ENCODE peak calls at places on chromosomes 1 and 21, in five cellular contexts. K is foreskin fibroblast, N is AG10803, V is suprapubic skin, I is cardiac fibroblast. S is an unnamed sample.

GRCh38 chr1:201212056-201212455 is 21.4 kb downstream of the IGFN1 start:
- DNase-seq in K (no peak), N (no peak), V (no peak), I (no peak), S (no peak)

GRCh38 chr1:236565530-236565929 is 38.8 kb downstream of the HEATR1 start:
- DNase-seq in K (no peak), N (no peak), V (no peak), I (no peak), S (no peak)

GRCh38 chr21:36038701-36039497 is 21.4 kb downstream of the SETD4 start:
- DNase-seq in K (no peak), N (no peak), V (peak), I (no peak), S (no peak)

GRCh38 chr1:208071425-208072031 is 160.6 kb upstream of the CD34 start:
- DNase-seq in K (no peak), N (no peak), V (no peak), I (no peak), S (no peak)

GRCh38 chr1:26630634-26631033 is 65.2 kb upstream of the ARID1A start:
- DNase-seq in K (no peak), N (no peak), V (no peak), I (no peak), S (no peak)

GRCh38 chr1:41364444-41365319 is 3.4 kb downstream of the FOXO6 start:
- DNase-seq in K (no peak), N (no peak), V (no peak), I (no peak), S (no peak)

GRCh38 chr1:155940993-155941844 is at the start of gene RXFP4:
- DNase-seq in K (no peak), N (peak), V (no peak), I (peak), S (no peak)

GRCh38 chr1:36203554-36204346 is 20.5 kb upstream of the THRAP3 start:
- DNase-seq in K (peak), N (peak), V (no peak), I (peak), S (no peak)

GRCh38 chr1:11753555-11754208 is 8.3 kb upstream of the C1orf167 start:
- DNase-seq in K (no peak), N (peak), V (no peak), I (peak), S (no peak)

GRCh38 chr1:23081376-23081775 is 62.1 kb downstream of the KDM1A start:
- DNase-seq in K (no peak), N (no peak), V (no peak), I (no peak), S (no peak)

GRCh38 chr21:38679531-38679930 is 126.2 kb upstream of the ETS2 start:
- DNase-seq in K (peak), N (peak), V (no peak), I (peak), S (no peak)

GRCh38 chr1:22646359-22646758 is 2.9 kb downstream of the C1QC start:
- DNase-seq in K (peak), N (peak), V (no peak), I (peak), S (no peak)

GRCh38 chr1:115201598-115201997 is 112.3 kb upstream of the TSPAN2 start:
- DNase-seq in K (no peak), N (no peak), V (no peak), I (no peak), S (no peak)

GRCh38 chr1:54835970-54836369 is 34.8 kb upstream of the TTC22 start:
- DNase-seq in K (no peak), N (no peak), V (peak), I (no peak), S (no peak)

GRCh38 chr1:54837002-54837853 is 36.1 kb upstream of the TTC22 start:
- DNase-seq in K (no peak), N (no peak), V (peak), I (no peak), S (no peak)

GRCh38 chr1:54839824-54840223 is 38.7 kb upstream of the TTC22 start:
- DNase-seq in K (no peak), N (no peak), V (peak), I (no peak), S (no peak)

GRCh38 chr1:54836594-54836993 is 35.5 kb upstream of the TTC22 start:
- DNase-seq in K (no peak), N (no peak), V (peak), I (no peak), S (no peak)

GRCh38 chr1:54838565-54839180 is 37.5 kb upstream of the TTC22 start:
- DNase-seq in K (no peak), N (no peak), V (peak), I (no peak), S (no peak)
- TF ChIP-seq CTCF in K (no peak), N (no peak), V (no peak), I (no peak), S (no peak)

DNA sequence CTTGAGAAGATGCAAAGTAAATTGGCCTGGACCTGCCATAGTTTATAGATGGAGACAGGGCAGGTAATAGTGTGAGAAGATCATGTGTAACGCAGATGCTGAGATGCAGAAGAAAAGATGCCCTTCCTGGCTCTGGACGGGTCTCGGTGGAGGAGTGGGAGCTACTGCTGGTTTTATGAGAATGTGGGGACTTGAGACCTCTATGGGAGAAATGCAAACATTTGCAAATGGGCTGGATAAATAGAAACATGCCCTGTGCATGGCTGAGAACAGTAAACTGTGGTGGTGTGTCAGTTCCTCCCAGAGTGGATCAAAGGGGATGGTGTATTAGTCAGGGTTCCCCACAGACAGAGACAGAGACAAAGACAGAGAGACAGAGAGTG is 21.9 kb downstream of the UBASH3A start:
- DNase-seq in K (no peak), N (no peak), V (peak), I (no peak), S (no peak)
- H3K4me3 ChIP-seq in K (no peak), N (no peak), V (no peak), I (no peak), S (no peak)

GRCh38 chr1:6456800-6457466 is 9.0 kb downstream of the TNFRSF25 start:
- DNase-seq in K (no peak), N (no peak), V (no peak), I (no peak), S (no peak)

GRCh38 chr1:6459850-6460265 is 6.1 kb downstream of the TNFRSF25 start:
- DNase-seq in K (no peak), N (no peak), V (no peak), I (no peak), S (no peak)

GRCh38 chr1:6450005-6450450 is 15.9 kb downstream of the TNFRSF25 start:
- DNase-seq in K (no peak), N (no peak), V (no peak), I (no peak), S (no peak)

GRCh38 chr1:6450943-6451373 is 15.0 kb downstream of the TNFRSF25 start:
- DNase-seq in K (no peak), N (no peak), V (no peak), I (no peak), S (no peak)

GRCh38 chr1:6454856-6455751 is 10.9 kb downstream of the TNFRSF25 start:
- DNase-seq in K (no peak), N (peak), V (no peak), I (no peak), S (no peak)
- TF ChIP-seq CTCF in K (no peak), N (no peak), V (no peak), I (no peak), S (no peak)

GRCh38 chr1:3193811-3194210 is 124.8 kb downstream of the PRDM16 start:
- DNase-seq in K (no peak), N (no peak), V (no peak), I (no peak), S (no peak)
- H3K4me3 ChIP-seq in K (no peak), N (no peak), V (no peak), I (no peak), S (no peak)

DNA sequence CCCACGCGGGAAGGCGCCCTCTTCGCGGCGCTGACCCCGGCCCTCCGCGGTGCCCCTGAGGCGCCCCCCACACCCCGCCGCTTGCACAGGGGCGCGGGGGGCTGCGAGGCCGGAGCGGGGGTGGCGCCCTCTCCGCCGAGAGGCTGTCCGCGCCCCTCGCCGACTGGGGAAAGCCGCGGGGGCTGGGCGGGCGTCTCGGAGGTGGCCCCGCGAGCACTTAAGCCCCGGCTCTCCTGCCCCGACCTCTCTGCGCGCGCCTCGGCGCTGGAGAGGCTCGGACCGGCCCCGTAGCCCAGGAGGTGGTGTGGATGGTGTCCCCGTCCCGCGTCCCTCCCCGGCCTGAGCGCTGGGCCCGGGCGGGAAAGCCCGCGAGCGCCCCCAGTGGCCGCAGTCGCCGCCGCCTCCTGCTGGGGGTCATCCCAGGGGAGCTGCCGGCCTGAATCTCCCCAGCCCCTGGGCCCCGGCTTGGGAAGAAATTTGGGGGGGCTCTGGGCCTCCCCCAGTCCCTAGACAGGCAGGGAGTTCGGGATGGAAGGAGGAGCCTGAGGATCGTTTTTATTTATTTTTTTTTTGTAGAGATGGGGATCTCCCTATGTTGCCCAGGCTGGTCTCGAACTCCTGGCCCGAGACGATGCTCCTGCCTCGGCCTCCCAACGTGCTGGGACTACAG is 1.9 kb upstream of the HES4 start:
- DNase-seq in K (no peak), N (peak), V (peak), I (peak), S (no peak)
- TF ChIP-seq CTCF in K (peak), N (peak), V (peak), I (peak), S (peak)

DNA sequence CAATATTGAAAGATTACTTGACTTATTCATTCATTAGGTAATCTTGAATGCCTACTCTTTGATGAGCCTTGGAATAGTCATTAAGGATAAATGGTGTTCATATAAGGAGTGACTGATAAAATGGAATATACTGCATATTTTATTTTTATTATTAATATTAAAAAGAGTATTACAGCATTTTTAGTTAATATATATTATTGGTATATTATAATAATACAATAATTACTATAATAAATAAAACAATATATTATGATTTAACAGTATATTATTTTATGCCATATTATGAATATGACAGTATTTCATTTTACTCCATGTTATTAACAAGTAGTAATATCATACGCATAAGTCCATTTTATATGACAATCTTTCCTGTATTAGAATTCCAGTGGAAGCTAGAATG is 490.8 kb upstream of the NFIA start:
- DNase-seq in K (no peak), N (no peak), V (no peak), I (no peak), S (no peak)
- H3K4me3 ChIP-seq in K (no peak), N (no peak), V (no peak), I (no peak), S (no peak)

DNA sequence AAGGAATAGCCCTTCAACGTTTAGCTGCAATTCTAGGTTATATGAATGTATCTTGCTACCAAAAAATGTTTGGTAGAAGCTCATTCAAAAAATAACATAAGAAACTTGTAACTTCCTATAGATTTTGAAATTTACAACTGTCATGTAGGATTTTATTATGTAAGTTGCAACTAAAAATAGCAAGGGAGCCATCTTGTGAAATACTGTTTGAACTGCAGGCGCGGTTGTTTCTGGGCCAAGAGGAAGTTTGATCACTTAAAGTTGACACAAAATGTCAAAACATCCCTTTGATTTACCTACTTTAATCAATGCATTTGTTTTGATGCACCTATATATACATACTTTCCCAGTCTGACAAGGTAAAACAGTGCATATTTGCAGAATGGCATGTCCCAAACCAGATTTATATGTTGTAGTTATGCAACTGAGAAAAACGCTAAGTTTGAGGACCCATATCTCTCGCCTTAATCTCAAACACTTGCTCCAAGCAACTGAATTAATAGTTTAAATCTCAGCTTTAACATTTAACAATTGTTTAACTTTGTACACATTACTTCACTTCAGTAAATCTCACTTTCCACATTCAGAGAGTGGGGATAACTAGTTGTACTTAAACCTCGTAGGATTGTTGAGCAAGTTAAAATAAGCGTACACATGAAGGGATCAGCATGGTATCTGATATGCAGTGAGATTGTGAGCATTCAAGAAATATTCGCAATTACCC is 63.9 kb downstream of the KCNK2 start:
- DNase-seq in K (peak), N (peak), V (no peak), I (peak), S (no peak)
- TF ChIP-seq CTCF in K (peak), N (peak), V (no peak), I (peak), S (no peak)

DNA sequence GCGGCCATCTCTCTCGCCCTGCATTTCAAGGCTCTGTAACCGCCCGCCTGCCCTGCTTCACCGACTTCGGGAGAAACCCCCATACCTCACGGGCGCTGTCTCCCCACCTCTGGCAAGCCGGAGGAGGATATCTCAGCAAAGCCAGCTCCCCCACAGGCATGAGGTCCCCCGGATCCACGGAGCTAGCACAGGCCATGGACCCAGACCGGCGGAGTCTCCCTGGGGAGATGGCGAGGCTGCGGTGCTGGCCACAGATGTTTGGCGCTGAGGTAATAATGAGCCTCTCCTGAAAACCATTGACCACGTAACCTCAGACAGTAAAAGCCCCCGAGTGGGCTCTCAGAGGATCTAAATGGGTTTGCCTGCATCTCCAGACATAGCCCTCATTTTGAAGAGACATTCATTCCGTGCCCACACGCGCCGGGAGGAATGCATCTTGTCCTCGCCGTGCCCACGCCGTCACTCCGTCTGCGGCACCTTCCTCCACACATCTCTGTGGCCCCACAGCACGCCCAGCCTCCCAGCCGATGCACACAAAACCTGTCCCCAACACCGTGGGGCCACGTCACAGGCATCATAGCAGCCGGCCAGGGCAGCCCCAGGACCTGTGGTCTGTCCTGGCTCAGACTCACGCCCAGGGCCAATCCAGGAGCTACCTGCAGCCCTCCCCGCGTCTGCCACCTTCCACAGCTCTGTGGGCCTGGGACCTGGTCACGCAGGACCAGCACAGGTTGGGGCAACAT is 150.9 kb downstream of the PRDM16 start:
- DNase-seq in K (no peak), N (no peak), V (no peak), I (no peak), S (no peak)
- H3K4me3 ChIP-seq in K (no peak), N (no peak), V (no peak), I (no peak), S (no peak)

GRCh38 chr1:100834779-100835645 is 59.6 kb downstream of the EXTL2 start:
- DNase-seq in K (no peak), N (no peak), V (no peak), I (peak), S (no peak)
- TF ChIP-seq CTCF in K (peak), N (peak), V (no peak), I (peak), S (no peak)

GRCh38 chr1:226980122-226980551 is 40.0 kb downstream of the COQ8A start:
- DNase-seq in K (no peak), N (no peak), V (no peak), I (no peak), S (no peak)

GRCh38 chr1:226978350-226979114 is 38.4 kb downstream of the COQ8A start:
- DNase-seq in K (no peak), N (no peak), V (no peak), I (no peak), S (no peak)

GRCh38 chr1:226979115-226979516 is 39.0 kb downstream of the COQ8A start:
- DNase-seq in K (no peak), N (no peak), V (peak), I (no peak), S (no peak)

GRCh38 chr1:226980565-226981385 is 40.7 kb downstream of the COQ8A start:
- DNase-seq in K (no peak), N (no peak), V (peak), I (no peak), S (no peak)

GRCh38 chr1:226979517-226980121 is 39.5 kb downstream of the COQ8A start:
- DNase-seq in K (no peak), N (no peak), V (peak), I (no peak), S (no peak)
- H3K4me3 ChIP-seq in K (no peak), N (no peak), V (no peak), I (no peak), S (no peak)

S was measured in esophagus squamous epithelium.